ENCODE peak calls at places on chromosome 12, in eight cellular contexts. L, I, T, X, W, H, D and R are unnamed samples.
A peak's percentile ranks its signal among the peaks of the same experiment; 100 is the strongest.

GRCh38 chr12:57604454-57605307 is at the start of gene DTX3:
- DNase-seq in L (no peak), I (no peak), T (peak; percentile 68), X (no peak), W (peak; percentile 39), H (no peak), D (peak; percentile 46), R (no peak)

GRCh38 chr12:107404981-107405380 is 280.6 kb upstream of the PWP1 start:
- DNase-seq in L (peak; percentile 27), I (peak; percentile 57), T (no peak), X (no peak), W (no peak), H (no peak), D (peak; percentile 67), R (no peak)

GRCh38 chr12:13380297-13380696 is 183.8 kb downstream of the EMP1 start:
- DNase-seq in L (no peak), I (no peak), T (no peak), X (no peak), W (no peak), H (no peak), D (no peak), R (no peak)

GRCh38 chr12:26746315-26746714 is 86.7 kb downstream of the ITPR2 start:
- DNase-seq in L (peak; percentile 82), I (no peak), T (no peak), X (no peak), W (no peak), H (no peak), D (peak; percentile 84), R (no peak)

GRCh38 chr12:124466200-124467128 is 100.9 kb downstream of the NCOR2 start:
- DNase-seq in L (peak; percentile 13), I (no peak), T (no peak), X (peak; percentile 48), W (peak; percentile 88), H (peak; percentile 76), D (no peak), R (peak; percentile 97)

GRCh38 chr12:62655524-62656160 is 189.0 kb downstream of the MON2 start:
- DNase-seq in L (no peak), I (no peak), T (no peak), X (no peak), W (no peak), H (no peak), D (no peak), R (no peak)

GRCh38 chr12:116389990-116390655 is 112.6 kb upstream of the MED13L start:
- DNase-seq in L (peak; percentile 94), I (peak; percentile 31), T (no peak), X (no peak), W (no peak), H (no peak), D (peak; percentile 98), R (no peak)

GRCh38 chr12:123533672-123534643 is at the start of gene RILPL1:
- DNase-seq in L (no peak), I (no peak), T (peak; percentile 52), X (peak; percentile 47), W (peak; percentile 54), H (no peak), D (peak; percentile 55), R (peak; percentile 8)

GRCh38 chr12:53102883-53103807 is at the start of gene SOAT2:
- DNase-seq in L (no peak), I (no peak), T (no peak), X (no peak), W (peak; percentile 62), H (peak; percentile 38), D (no peak), R (no peak)

GRCh38 chr12:107027304-107028053 is 40.5 kb upstream of the MTERF2 start:
- DNase-seq in L (peak; percentile 96), I (peak; percentile 52), T (no peak), X (peak; percentile 23), W (no peak), H (no peak), D (peak; percentile 91), R (no peak)

GRCh38 chr12:91893476-91893875 is 252.2 kb downstream of the BTG1 start:
- DNase-seq in L (no peak), I (no peak), T (no peak), X (no peak), W (no peak), H (no peak), D (peak; percentile 22), R (no peak)

GRCh38 chr12:113208041-113208934 is 13.0 kb upstream of the TPCN1 start:
- DNase-seq in L (peak; percentile 7), I (no peak), T (no peak), X (no peak), W (peak; percentile 25), H (peak; percentile 27), D (peak; percentile 84), R (peak; percentile 92)